ENCODE peak calls at places on chromosomes 3 and 15, in five cellular contexts. One of them, this sample, is unnamed.

GRCh38 chr3:123559040-123559861 is 25.6 kb downstream of the HACD2 start:
- DNase-seq in HepG2: peak; percentile 39
- DNase-seq in GM12878: no peak
- DNase-seq in WTC11: no peak
- DNase-seq in K562: peak; percentile 36
- DNase-seq in this sample: peak; percentile 59

GRCh38 chr15:83626171-83626802 is 27.6 kb upstream of the ADAMTSL3 start:
- DNase-seq in HepG2: no peak
- DNase-seq in GM12878: no peak
- DNase-seq in WTC11: no peak
- DNase-seq in K562: no peak
- DNase-seq in this sample: no peak

GRCh38 chr3:50365080-50365841 is 5.9 kb upstream of the TMEM115 start:
- DNase-seq in HepG2: no peak
- DNase-seq in GM12878: no peak
- DNase-seq in WTC11: peak; percentile 95
- DNase-seq in K562: peak; percentile 89
- DNase-seq in this sample: no peak

GRCh38 chr3:45551214-45552010 is 43.1 kb upstream of the LIMD1 start:
- DNase-seq in HepG2: peak; percentile 13
- DNase-seq in GM12878: no peak
- DNase-seq in WTC11: no peak
- DNase-seq in K562: peak; percentile 77
- DNase-seq in this sample: no peak

GRCh38 chr3:24854748-24855147 is 360.1 kb upstream of the THRB start:
- DNase-seq in HepG2: no peak
- DNase-seq in GM12878: no peak
- DNase-seq in WTC11: no peak
- DNase-seq in K562: no peak
- DNase-seq in this sample: no peak

GRCh38 chr15:41583795-41584194 is 24.8 kb downstream of the TYRO3 start:
- DNase-seq in HepG2: peak; percentile 62
- DNase-seq in GM12878: no peak
- DNase-seq in WTC11: no peak
- DNase-seq in K562: no peak
- DNase-seq in this sample: no peak

GRCh38 chr3:71150293-71150954 is 433.1 kb downstream of the FOXP1 start:
- DNase-seq in HepG2: no peak
- DNase-seq in GM12878: no peak
- DNase-seq in WTC11: no peak
- DNase-seq in K562: no peak
- DNase-seq in this sample: no peak

GRCh38 chr3:70882104-70882503 is 569.7 kb upstream of the MDFIC2 start:
- DNase-seq in HepG2: no peak
- DNase-seq in GM12878: no peak
- DNase-seq in WTC11: no peak
- DNase-seq in K562: no peak
- DNase-seq in this sample: peak; percentile 70

GRCh38 chr3:31800436-31800835 is 180.6 kb downstream of the OSBPL10 start:
- DNase-seq in HepG2: no peak
- DNase-seq in GM12878: no peak
- DNase-seq in WTC11: no peak
- DNase-seq in K562: no peak
- DNase-seq in this sample: no peak

GRCh38 chr3:150183619-150184425 is 213.1 kb upstream of the PFN2 start:
- DNase-seq in HepG2: peak; percentile 50
- DNase-seq in GM12878: peak; percentile 37
- DNase-seq in WTC11: peak; percentile 72
- DNase-seq in K562: peak; percentile 27
- DNase-seq in this sample: peak; percentile 83
- TF ChIP-seq ESRRA in HepG2: no peak
- TF ChIP-seq ESRRA in GM12878: no peak
- TF ChIP-seq ESRRA in WTC11: no peak
- TF ChIP-seq ESRRA in K562: no peak
- TF ChIP-seq ESRRA in this sample: no peak

DNA sequence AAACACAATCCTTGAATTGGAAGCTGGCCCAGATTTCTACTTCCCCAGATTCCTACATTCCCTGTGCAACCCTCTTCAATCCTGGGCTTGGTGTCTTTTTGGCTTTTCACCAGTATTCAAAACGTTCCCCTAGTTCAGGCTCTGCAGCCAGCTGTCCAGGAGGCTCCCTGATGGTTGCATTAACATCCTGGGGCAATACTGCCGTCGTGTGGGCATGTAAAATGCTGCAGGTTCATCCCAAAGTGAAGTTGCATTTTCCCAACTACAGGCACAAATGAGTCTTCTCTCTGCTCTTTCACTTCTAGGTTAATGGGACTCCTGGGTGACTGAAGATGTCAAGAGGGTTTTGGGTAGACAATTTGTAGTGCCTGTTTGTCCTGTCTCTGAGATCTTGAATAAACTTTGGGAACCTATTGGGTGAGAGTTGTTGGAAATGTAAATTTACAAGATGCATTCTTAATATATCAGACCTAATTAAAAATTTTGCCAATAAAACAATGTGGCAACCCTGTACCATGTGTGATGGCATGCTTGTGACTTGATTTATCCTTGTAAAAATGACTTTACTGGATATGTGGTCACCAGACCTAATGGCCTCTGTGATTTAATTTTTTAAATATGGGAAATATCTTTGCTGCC is 28.6 kb downstream of the SOX14 start:
- DNase-seq in HepG2: peak; percentile 17
- DNase-seq in GM12878: no peak
- DNase-seq in WTC11: peak; percentile 67
- DNase-seq in K562: peak; percentile 39
- DNase-seq in this sample: peak; percentile 23
- TF ChIP-seq ESRRA in HepG2: no peak
- TF ChIP-seq ESRRA in GM12878: no peak
- TF ChIP-seq ESRRA in WTC11: no peak
- TF ChIP-seq ESRRA in K562: no peak
- TF ChIP-seq ESRRA in this sample: no peak

DNA sequence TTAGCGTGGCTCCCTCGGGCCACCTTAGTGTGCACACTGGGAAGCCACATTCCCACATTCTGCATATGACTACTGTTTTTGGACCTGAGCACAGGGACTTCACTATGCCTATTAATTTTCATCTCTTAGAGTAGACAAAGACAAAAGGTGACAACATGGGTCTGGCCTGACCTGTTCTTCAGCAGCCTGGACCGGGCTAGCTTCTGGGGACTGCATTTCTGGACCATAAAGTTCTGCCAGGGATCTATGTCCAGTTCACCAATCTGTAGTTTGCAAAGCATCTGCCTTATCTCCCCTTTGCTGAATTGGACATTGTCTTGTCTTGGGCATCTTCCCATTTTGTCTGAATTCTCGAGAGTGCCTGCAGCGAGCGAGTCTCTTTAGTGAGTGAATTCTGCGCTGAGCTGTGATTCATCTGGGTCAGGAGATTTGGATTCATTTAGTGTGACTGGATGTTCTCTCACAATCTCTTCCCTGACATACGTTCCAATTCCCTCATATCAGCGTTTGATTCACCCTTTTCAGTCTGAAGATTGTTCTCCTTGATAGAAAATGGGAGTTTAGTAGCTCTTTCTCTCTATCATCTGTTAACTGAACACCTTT is 112.2 kb upstream of the PLXNA1 start:
- DNase-seq in HepG2: no peak
- DNase-seq in GM12878: no peak
- DNase-seq in WTC11: no peak
- DNase-seq in K562: no peak
- DNase-seq in this sample: no peak
- TF ChIP-seq ESRRA in HepG2: no peak
- TF ChIP-seq ESRRA in GM12878: no peak
- TF ChIP-seq ESRRA in WTC11: no peak
- TF ChIP-seq ESRRA in K562: no peak
- TF ChIP-seq ESRRA in this sample: no peak

GRCh38 chr15:67543348-67543718 is 830 bp downstream of the MAP2K5 start:
- DNase-seq in HepG2: no peak
- DNase-seq in GM12878: no peak
- DNase-seq in WTC11: peak; percentile 14
- DNase-seq in K562: no peak
- DNase-seq in this sample: peak; percentile 28

GRCh38 chr15:67545864-67546263 is 3.4 kb downstream of the MAP2K5 start:
- DNase-seq in HepG2: no peak
- DNase-seq in GM12878: no peak
- DNase-seq in WTC11: no peak
- DNase-seq in K562: no peak
- DNase-seq in this sample: no peak

GRCh38 chr15:67544475-67544874 is 2.0 kb downstream of the MAP2K5 start:
- DNase-seq in HepG2: no peak
- DNase-seq in GM12878: no peak
- DNase-seq in WTC11: no peak
- DNase-seq in K562: no peak
- DNase-seq in this sample: no peak

GRCh38 chr15:67542462-67543347 is at the start of gene MAP2K5:
- DNase-seq in HepG2: peak; percentile 48
- DNase-seq in GM12878: no peak
- DNase-seq in WTC11: peak; percentile 79
- DNase-seq in K562: peak; percentile 82
- DNase-seq in this sample: peak; percentile 74

GRCh38 chr15:67542192-67542461 is 376 bp upstream of the MAP2K5 start:
- DNase-seq in HepG2: no peak
- DNase-seq in GM12878: no peak
- DNase-seq in WTC11: peak; percentile 15
- DNase-seq in K562: no peak
- DNase-seq in this sample: no peak
- TF ChIP-seq ESRRA in HepG2: no peak
- TF ChIP-seq ESRRA in GM12878: no peak
- TF ChIP-seq ESRRA in WTC11: no peak
- TF ChIP-seq ESRRA in K562: no peak
- TF ChIP-seq ESRRA in this sample: no peak

GRCh38 chr3:53768478-53769459 is 77.5 kb downstream of the CHDH start:
- DNase-seq in HepG2: no peak
- DNase-seq in GM12878: no peak
- DNase-seq in WTC11: no peak
- DNase-seq in K562: no peak
- DNase-seq in this sample: no peak
- TF ChIP-seq ESRRA in HepG2: no peak
- TF ChIP-seq ESRRA in GM12878: no peak
- TF ChIP-seq ESRRA in WTC11: no peak
- TF ChIP-seq ESRRA in K562: no peak
- TF ChIP-seq ESRRA in this sample: no peak

This sample was measured in A549.